ENCODE peak calls at places on chromosomes 4 and X, in five cellular contexts. L is GM13976, K is left lung, P is neural progenitor cell, J is A549. R is an unnamed sample.

GRCh38 chr4:106803107-106803506 is 233.0 kb downstream of the DKK2 start:
- DNase-seq in L (no peak), K (no peak), P (no peak), J (no peak), R (no peak)

GRCh38 chrX:25527596-25527995 is 511.8 kb upstream of the ARX start:
- DNase-seq in L (no peak), K (no peak), P (no peak), J (no peak), R (no peak)

GRCh38 chr4:176902710-176903323 is 110.1 kb upstream of the VEGFC start:
- DNase-seq in L (peak), K (no peak), P (no peak), J (no peak), R (no peak)

GRCh38 chrX:11533211-11533651 is 132.5 kb downstream of the ARHGAP6 start:
- DNase-seq in L (peak), K (no peak), P (peak), J (peak), R (no peak)

GRCh38 chr4:25863347-25863784 is 578 bp upstream of the SEL1L3 start:
- DNase-seq in L (peak), K (peak), P (peak), J (peak), R (no peak)

GRCh38 chr4:158121203-158121586 is 51.6 kb downstream of the GASK1B start:
- DNase-seq in L (no peak), K (no peak), P (no peak), J (no peak), R (no peak)

GRCh38 chr4:7928711-7929505 is 10.8 kb downstream of the AFAP1 start:
- DNase-seq in L (no peak), K (no peak), P (peak), J (no peak), R (no peak)

GRCh38 chr4:52966172-52966571 is 104.1 kb downstream of the RASL11B start:
- DNase-seq in L (no peak), K (no peak), P (no peak), J (no peak), R (no peak)

GRCh38 chrX:16785247-16786138 is 773 bp upstream of the TXLNG start:
- DNase-seq in L (no peak), K (no peak), P (peak), J (no peak), R (peak)

GRCh38 chr4:120055167-120055566 is 11.5 kb downstream of the MAD2L1 start:
- DNase-seq in L (no peak), K (no peak), P (no peak), J (no peak), R (no peak)

GRCh38 chr4:120053916-120054315 is 12.7 kb downstream of the MAD2L1 start:
- DNase-seq in L (no peak), K (no peak), P (no peak), J (no peak), R (no peak)

GRCh38 chr4:120055795-120056194 is 10.9 kb downstream of the MAD2L1 start:
- DNase-seq in L (no peak), K (no peak), P (no peak), J (no peak), R (no peak)

GRCh38 chr4:120057416-120057815 is 9.2 kb downstream of the MAD2L1 start:
- DNase-seq in L (no peak), K (no peak), P (no peak), J (no peak), R (no peak)

GRCh38 chr4:120056249-120056648 is 10.4 kb downstream of the MAD2L1 start:
- DNase-seq in L (no peak), K (no peak), P (no peak), J (no peak), R (no peak)
- TF ChIP-seq CTCF in L (no peak), K (peak), P (no peak), J (peak), R (no peak)

GRCh38 chrX:32525234-32525633 is 686.1 kb downstream of the DMD start:
- DNase-seq in L (no peak), K (no peak), P (no peak), J (no peak), R (no peak)

GRCh38 chrX:32520789-32521188 is 690.6 kb downstream of the DMD start:
- DNase-seq in L (no peak), K (no peak), P (no peak), J (no peak), R (no peak)

GRCh38 chrX:32524385-32524784 is 687.0 kb downstream of the DMD start:
- DNase-seq in L (no peak), K (no peak), P (no peak), J (no peak), R (no peak)
- TF ChIP-seq CTCF in L (no peak), K (no peak), P (no peak), J (no peak), R (no peak)

DNA sequence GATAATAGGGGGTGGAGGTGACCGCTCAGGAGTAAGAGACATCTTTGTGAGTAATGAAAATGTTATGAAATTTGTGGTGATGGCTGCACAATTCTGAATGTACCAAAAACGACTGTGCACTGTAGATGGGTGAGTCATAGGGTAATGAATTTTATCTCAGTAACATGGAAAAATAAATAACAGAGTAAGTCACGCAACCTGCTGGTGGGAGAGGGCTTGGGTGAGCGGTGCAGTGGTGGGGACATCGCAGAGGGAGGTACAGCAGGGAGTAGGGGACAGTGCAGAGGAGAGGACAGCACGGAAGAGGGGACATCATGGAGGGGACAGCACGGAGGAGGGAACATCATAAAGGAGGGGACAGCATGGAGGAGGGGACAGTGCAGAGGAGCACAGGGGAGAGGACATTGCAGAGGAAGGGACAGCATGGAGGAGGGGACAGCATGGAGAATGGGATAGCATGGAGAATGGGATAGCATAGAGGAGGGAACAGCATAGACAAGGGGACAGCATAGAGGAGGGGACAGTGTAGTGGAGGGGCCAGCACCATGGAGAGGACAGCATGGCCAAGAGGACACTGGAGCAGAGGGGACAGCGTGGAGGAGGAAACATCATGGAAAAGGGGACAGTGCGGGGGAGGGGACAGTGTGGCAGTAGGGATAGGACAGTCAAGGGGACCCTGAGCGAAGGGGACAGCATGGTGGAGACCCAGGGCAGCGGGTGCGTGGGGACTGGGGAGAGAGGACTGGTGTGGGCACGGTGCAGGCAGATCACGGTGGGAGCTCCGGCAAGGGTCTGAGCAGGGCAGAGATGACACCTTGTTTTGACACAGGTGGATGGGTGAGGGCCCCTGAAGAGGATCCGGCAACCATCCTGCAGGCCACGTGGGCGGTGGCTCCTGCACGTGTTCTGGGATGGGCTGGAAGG is 68.5 kb upstream of the MXD4 start:
- DNase-seq in L (no peak), K (no peak), P (no peak), J (peak), R (no peak)
- TF ChIP-seq CTCF in L (no peak), K (no peak), P (no peak), J (no peak), R (no peak)

DNA sequence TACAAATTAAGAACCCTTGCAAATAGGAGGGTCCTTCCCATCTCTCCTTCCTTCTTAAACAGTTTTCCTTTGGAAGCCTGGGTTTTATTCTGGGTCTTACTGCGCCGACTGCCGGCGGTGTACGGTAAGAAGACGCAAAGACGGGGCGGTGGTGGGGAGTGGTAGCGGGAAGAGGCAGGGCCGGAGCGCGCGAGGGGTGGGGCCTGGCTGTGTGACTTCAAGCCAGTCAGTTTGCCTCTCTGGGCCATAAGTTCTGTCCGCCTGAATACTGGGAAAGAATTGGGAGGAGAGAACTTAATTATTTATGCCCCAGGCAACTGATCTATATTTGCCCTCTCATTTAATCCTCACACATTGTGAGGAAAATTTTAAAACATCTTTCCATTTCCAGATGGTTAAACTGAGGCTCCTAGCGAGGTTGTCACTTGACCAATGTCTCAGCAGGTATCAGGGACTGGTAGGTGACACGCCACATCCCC is 726 bp upstream of the KANTR start:
- DNase-seq in L (peak), K (peak), P (peak), J (peak), R (peak)
- TF ChIP-seq CTCF in L (peak), K (peak), P (peak), J (peak), R (no peak)

GRCh38 chrX:18210470-18210869 is 10.2 kb downstream of the BEND2 start:
- DNase-seq in L (no peak), K (no peak), P (no peak), J (no peak), R (no peak)
- TF ChIP-seq CTCF in L (no peak), K (no peak), P (peak), J (peak), R (no peak)

DNA sequence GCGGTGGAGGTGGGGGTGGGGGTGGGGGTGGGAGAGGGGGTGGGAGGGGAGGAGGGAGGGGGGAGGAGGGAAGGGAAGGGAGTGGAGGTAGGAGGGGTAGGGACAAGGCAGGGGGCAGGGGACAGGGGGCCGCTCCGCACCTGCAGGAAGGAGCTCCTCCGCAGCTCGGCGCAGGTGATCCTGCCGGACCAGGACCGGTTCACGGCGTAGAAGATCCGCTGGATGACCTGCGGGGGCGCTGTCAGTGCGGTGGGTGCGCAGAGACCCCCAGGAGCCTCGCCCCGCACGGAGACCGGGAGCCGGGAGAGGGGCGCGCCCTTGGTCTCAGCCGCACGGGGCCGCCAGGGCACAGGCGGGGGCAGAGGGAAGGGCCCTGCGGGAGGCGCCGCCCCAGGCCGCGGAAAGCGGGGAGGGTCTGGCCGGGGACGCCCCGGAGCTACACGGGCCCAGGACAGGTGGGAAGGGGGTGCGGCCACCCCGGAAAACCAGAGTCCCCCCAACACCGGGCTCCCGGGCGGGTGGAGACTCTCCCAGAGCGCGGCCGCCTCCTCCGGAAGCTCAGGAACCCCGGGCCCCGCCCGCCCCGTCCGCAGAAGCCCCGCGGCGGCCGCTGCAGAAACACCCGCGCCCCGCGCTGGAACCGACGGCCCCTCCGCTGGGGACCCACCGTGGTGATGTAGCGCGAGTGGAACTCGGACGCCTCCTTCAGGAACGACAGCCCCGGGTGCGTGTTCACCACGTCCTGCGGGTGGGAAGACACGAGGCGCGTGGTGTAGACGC is 27.6 kb upstream of the GTPBP6 start:
- DNase-seq in L (no peak), K (peak), P (no peak), J (no peak), R (no peak)
- TF ChIP-seq CTCF in L (no peak), K (no peak), P (no peak), J (no peak), R (no peak)

DNA sequence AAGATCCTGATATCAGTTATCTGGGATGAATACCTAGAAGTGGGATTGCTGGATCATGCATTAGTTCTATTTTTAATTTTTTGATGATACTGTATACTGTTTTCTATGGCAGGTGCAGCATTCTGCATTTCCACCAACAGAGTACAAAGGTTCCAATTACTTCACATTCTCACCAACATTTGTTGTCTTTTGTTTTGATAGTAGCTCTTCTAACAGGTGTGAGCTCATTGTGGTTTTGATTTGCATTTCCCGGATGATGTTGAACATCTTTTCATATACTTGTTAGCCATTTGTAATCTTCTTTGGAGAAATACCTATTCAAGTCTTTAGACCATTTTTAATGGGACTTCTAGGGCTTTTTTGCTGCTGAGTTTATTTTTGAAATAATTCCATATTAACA is 139.2 kb upstream of the AMOT start:
- DNase-seq in L (no peak), K (no peak), P (no peak), J (no peak), R (no peak)
- TF ChIP-seq CTCF in L (no peak), K (no peak), P (no peak), J (no peak), R (no peak)